ENCODE peak calls at places on chromosomes 1 and 21, in eight cellular contexts. A is activated naive CD4-positive, alpha-beta T cell treated with anti-CD3 and anti-CD28 coated beads, Interleukin-2, amount 50 U/mL, for 16 hours; L is foreskin melanocyte; K is mesenteric fat pad; E is Daoy; Q is NCI-H146; F is GM12891; O is activated CD4-positive, CD25-positive, alpha-beta regulatory T cell. J is an unnamed sample.

GRCh38 chr1:201885531-201886075 is 3.1 kb upstream of the SHISA4 start:
- DNase-seq in A (no peak), L (no peak), K (no peak), E (peak), Q (no peak), F (no peak), O (no peak), J (no peak)

GRCh38 chr1:199931666-199932377 is 95.7 kb upstream of the NR5A2 start:
- DNase-seq in A (peak), L (no peak), K (no peak), E (peak), Q (no peak), F (no peak), O (no peak), J (no peak)

GRCh38 chr1:4970532-4970931 is 316.1 kb downstream of the AJAP1 start:
- DNase-seq in A (no peak), L (no peak), K (no peak), E (no peak), Q (no peak), F (no peak), O (no peak), J (no peak)

GRCh38 chr1:109892476-109893368 is 17.9 kb upstream of the CSF1 start:
- DNase-seq in A (no peak), L (peak), K (no peak), E (peak), Q (no peak), F (no peak), O (no peak), J (no peak)

GRCh38 chr21:42155045-42155855 is 63.7 kb upstream of the ABCG1 start:
- DNase-seq in A (no peak), L (no peak), K (peak), E (no peak), Q (no peak), F (no peak), O (no peak), J (no peak)

GRCh38 chr21:17818158-17819113 is 720 bp downstream of the C21orf91 start:
- DNase-seq in A (peak), L (no peak), K (no peak), E (peak), Q (peak), F (peak), O (peak), J (peak)

GRCh38 chr1:155979525-155980343 is 1.4 kb upstream of the ARHGEF2 start:
- DNase-seq in A (no peak), L (no peak), K (no peak), E (no peak), Q (no peak), F (no peak), O (no peak), J (no peak)

GRCh38 chr1:241447056-241447649 is 72.4 kb downstream of the FH start:
- DNase-seq in A (no peak), L (no peak), K (no peak), E (peak), Q (no peak), F (no peak), O (no peak), J (no peak)

GRCh38 chr1:115041654-115042053 is 12.0 kb downstream of the TSHB start:
- DNase-seq in A (no peak), L (no peak), K (no peak), E (peak), Q (no peak), F (no peak), O (no peak), J (no peak)

GRCh38 chr1:197663178-197663953 is 111.9 kb downstream of the DENND1B start:
- DNase-seq in A (no peak), L (peak), K (no peak), E (no peak), Q (no peak), F (no peak), O (no peak), J (no peak)

GRCh38 chr1:41399148-41399795 is 38.0 kb downstream of the FOXO6 start:
- DNase-seq in A (no peak), L (no peak), K (no peak), E (no peak), Q (no peak), F (no peak), O (no peak), J (no peak)

GRCh38 chr1:28392027-28392652 is 22.6 kb downstream of the PHACTR4 start:
- DNase-seq in A (no peak), L (peak), K (no peak), E (peak), Q (no peak), F (no peak), O (no peak), J (no peak)

GRCh38 chr1:2840036-2840809 is 38.7 kb upstream of the TTC34 start:
- DNase-seq in A (peak), L (no peak), K (no peak), E (peak), Q (no peak), F (no peak), O (peak), J (no peak)

GRCh38 chr21:44870748-44871495 is 2.6 kb downstream of the PTTG1IP start:
- DNase-seq in A (no peak), L (no peak), K (no peak), E (peak), Q (no peak), F (no peak), O (no peak), J (no peak)

GRCh38 chr1:225896937-225897549 is 8.1 kb upstream of the LEFTY1 start:
- DNase-seq in A (peak), L (no peak), K (no peak), E (peak), Q (peak), F (peak), O (peak), J (no peak)

GRCh38 chr21:15134711-15135110 is 69.9 kb upstream of the NRIP1 start:
- DNase-seq in A (no peak), L (no peak), K (no peak), E (no peak), Q (no peak), F (no peak), O (no peak), J (no peak)

GRCh38 chr1:89736937-89737733 is 83.7 kb upstream of the LRRC8D start:
- DNase-seq in A (no peak), L (no peak), K (no peak), E (no peak), Q (no peak), F (no peak), O (no peak), J (no peak)

GRCh38 chr1:24871306-24871901 is 58.7 kb downstream of the RUNX3 start:
- DNase-seq in A (no peak), L (no peak), K (peak), E (no peak), Q (no peak), F (no peak), O (no peak), J (no peak)

GRCh38 chr1:172973424-172973823 is 77.3 kb downstream of the TNFSF18 start:
- DNase-seq in A (no peak), L (no peak), K (no peak), E (peak), Q (no peak), F (no peak), O (no peak), J (no peak)

GRCh38 chr1:29508458-29509107 is 272.3 kb downstream of the PTPRU start:
- DNase-seq in A (no peak), L (no peak), K (peak), E (no peak), Q (no peak), F (no peak), O (no peak), J (no peak)

GRCh38 chr1:206004269-206004800 is 1.1 kb upstream of the RAB7B start:
- DNase-seq in A (no peak), L (no peak), K (no peak), E (no peak), Q (no peak), F (no peak), O (no peak), J (no peak)

GRCh38 chr1:241606544-241606943 is 33.6 kb downstream of the CHML start:
- DNase-seq in A (no peak), L (no peak), K (no peak), E (peak), Q (no peak), F (no peak), O (no peak), J (no peak)

GRCh38 chr1:160400646-160401486 is 502 bp downstream of the VANGL2 start:
- DNase-seq in A (no peak), L (no peak), K (no peak), E (no peak), Q (peak), F (no peak), O (no peak), J (peak)

GRCh38 chr1:216055004-216055403 is 368.2 kb downstream of the USH2A start:
- DNase-seq in A (no peak), L (no peak), K (no peak), E (no peak), Q (no peak), F (no peak), O (no peak), J (no peak)

J was measured in COR-L47.